ENCODE peak calls at places on chromosomes 12 and 14, in eight cellular contexts. X is anterior cingulate cortex; Z is A549; V is cardiac muscle cell; T is RPMI7951; D is NCI-H460; U is islet precursor cell; F is effector memory CD4-positive, alpha-beta T cell. Q is an unnamed sample.

GRCh38 chr14:50388256-50388931 is 8.3 kb downstream of the CDKL1 start:
- DNase-seq in X (no peak), Z (no peak), V (no peak), T (no peak), D (no peak), U (no peak), F (no peak), Q (no peak)

GRCh38 chr12:64675795-64676194 is 65.5 kb downstream of the RASSF3 start:
- DNase-seq in X (no peak), Z (peak; percentile 78), V (peak; percentile 47), T (peak; percentile 92), D (peak; percentile 90), U (no peak), F (no peak), Q (no peak)

GRCh38 chr12:48092606-48093005 is 13.3 kb downstream of the SENP1 start:
- DNase-seq in X (no peak), Z (no peak), V (peak; percentile 38), T (no peak), D (no peak), U (no peak), F (no peak), Q (no peak)

GRCh38 chr12:28602760-28603638 is 412.7 kb downstream of the CCDC91 start:
- DNase-seq in X (no peak), Z (no peak), V (peak; percentile 44), T (no peak), D (no peak), U (no peak), F (no peak), Q (no peak)

GRCh38 chr14:88233915-88234314 is 89.2 kb downstream of the KCNK10 start:
- DNase-seq in X (no peak), Z (peak; percentile 48), V (peak; percentile 28), T (peak; percentile 18), D (peak; percentile 11), U (peak; percentile 57), F (no peak), Q (no peak)

GRCh38 chr12:55720894-55721444 is 776 bp downstream of the RDH5 start:
- DNase-seq in X (peak; percentile 58), Z (peak; percentile 80), V (peak; percentile 91), T (peak; percentile 99), D (peak; percentile 47), U (peak; percentile 96), F (no peak), Q (peak; percentile 76)

GRCh38 chr14:76169776-76170175 is 18.1 kb downstream of the GPATCH2L start:
- DNase-seq in X (no peak), Z (no peak), V (no peak), T (no peak), D (no peak), U (no peak), F (no peak), Q (no peak)

GRCh38 chr12:89333564-89334252 is 18.6 kb downstream of the DUSP6 start:
- DNase-seq in X (no peak), Z (no peak), V (no peak), T (no peak), D (no peak), U (no peak), F (no peak), Q (no peak)

GRCh38 chr12:6697584-6698351 is 2.8 kb downstream of the PIANP start:
- DNase-seq in X (no peak), Z (peak; percentile 76), V (peak; percentile 71), T (peak; percentile 76), D (peak; percentile 52), U (peak; percentile 89), F (no peak), Q (peak; percentile 67)

GRCh38 chr14:103520269-103520656 is 2.4 kb downstream of the CKB start:
- DNase-seq in X (no peak), Z (no peak), V (no peak), T (no peak), D (no peak), U (no peak), F (no peak), Q (no peak)